ENCODE peak calls at places on chromosomes 12 and 14, in ten cellular contexts. U is ovary, T is AG10803, P is GM23338, G is heart right ventricle, Q is AG04450, I is osteocyte, C is Calu3, A is mesothelial cell of epicardium, E is nephron progenitor cell. B is an unnamed sample.

GRCh38 chr12:48995061-48995879 is 3.9 kb downstream of the DDN start:
- DNase-seq in U (peak), T (peak), P (peak), G (peak), Q (peak), I (peak), C (peak), A (peak), E (peak), B (peak)

GRCh38 chr14:30385925-30386324 is 173.0 kb upstream of the G2E3 start:
- DNase-seq in U (no peak), T (no peak), P (no peak), G (no peak), Q (no peak), I (no peak), C (no peak), A (no peak), E (no peak), B (no peak)

GRCh38 chr12:106976013-106976658 is 10.8 kb downstream of the MTERF2 start:
- DNase-seq in U (no peak), T (peak), P (no peak), G (no peak), Q (no peak), I (no peak), C (no peak), A (no peak), E (no peak), B (peak)

GRCh38 chr14:100336618-100337530 is 13.7 kb downstream of the SLC25A47 start:
- DNase-seq in U (peak), T (no peak), P (no peak), G (no peak), Q (no peak), I (no peak), C (no peak), A (peak), E (no peak), B (no peak)

GRCh38 chr12:6630696-6631095 is 5.1 kb downstream of the LPAR5 start:
- DNase-seq in U (no peak), T (no peak), P (no peak), G (no peak), Q (no peak), I (no peak), C (no peak), A (no peak), E (no peak), B (no peak)

GRCh38 chr12:98823012-98823411 is 177.9 kb downstream of the APAF1 start:
- DNase-seq in U (no peak), T (no peak), P (no peak), G (no peak), Q (no peak), I (no peak), C (no peak), A (no peak), E (no peak), B (no peak)

GRCh38 chr14:75277000-75277795 is 1.4 kb upstream of the FOS start:
- DNase-seq in U (peak), T (peak), P (peak), G (peak), Q (no peak), I (peak), C (peak), A (peak), E (peak), B (peak)

GRCh38 chr12:95848575-95849388 is 10.0 kb upstream of the SNRPF start:
- DNase-seq in U (no peak), T (peak), P (peak), G (no peak), Q (no peak), I (no peak), C (peak), A (no peak), E (no peak), B (peak)

GRCh38 chr14:99863059-99863458 is 69.8 kb downstream of the EML1 start:
- DNase-seq in U (no peak), T (no peak), P (no peak), G (no peak), Q (no peak), I (no peak), C (no peak), A (no peak), E (no peak), B (no peak)

GRCh38 chr14:54976316-54976715 is 50.6 kb downstream of the WDHD1 start:
- DNase-seq in U (no peak), T (peak), P (no peak), G (no peak), Q (peak), I (no peak), C (no peak), A (no peak), E (no peak), B (peak)

GRCh38 chr14:88791629-88792571 is 853 bp downstream of the EML5 start:
- DNase-seq in U (peak), T (no peak), P (peak), G (peak), Q (no peak), I (no peak), C (peak), A (peak), E (peak), B (no peak)

GRCh38 chr14:58752280-58752679 is 114.5 kb downstream of the DACT1 start:
- DNase-seq in U (no peak), T (no peak), P (no peak), G (no peak), Q (no peak), I (no peak), C (no peak), A (no peak), E (no peak), B (no peak)

GRCh38 chr12:4153343-4153892 is 120.1 kb upstream of the CCND2 start:
- DNase-seq in U (no peak), T (no peak), P (no peak), G (no peak), Q (no peak), I (peak), C (no peak), A (no peak), E (no peak), B (no peak)

GRCh38 chr12:40104461-40105264 is 1.2 kb downstream of the SLC2A13 start:
- DNase-seq in U (no peak), T (no peak), P (peak), G (no peak), Q (no peak), I (no peak), C (no peak), A (no peak), E (no peak), B (peak)

GRCh38 chr12:121839106-121839992 is 19.3 kb downstream of the HPD start:
- DNase-seq in U (peak), T (peak), P (peak), G (peak), Q (peak), I (peak), C (peak), A (peak), E (peak), B (peak)

GRCh38 chr12:39660101-39660500 is 40.5 kb upstream of the ABCD2 start:
- DNase-seq in U (no peak), T (no peak), P (peak), G (no peak), Q (no peak), I (no peak), C (no peak), A (no peak), E (no peak), B (no peak)

GRCh38 chr14:104404922-104405321 is 174.6 kb upstream of the C14orf180 start:
- DNase-seq in U (peak), T (no peak), P (no peak), G (no peak), Q (no peak), I (no peak), C (no peak), A (no peak), E (no peak), B (no peak)

GRCh38 chr12:112456029-112456428 is 37.3 kb downstream of the PTPN11 start:
- DNase-seq in U (no peak), T (no peak), P (no peak), G (no peak), Q (no peak), I (no peak), C (no peak), A (no peak), E (no peak), B (no peak)

GRCh38 chr12:67772276-67773169 is 124.0 kb downstream of the DYRK2 start:
- DNase-seq in U (no peak), T (peak), P (peak), G (no peak), Q (peak), I (no peak), C (no peak), A (peak), E (peak), B (peak)

GRCh38 chr12:53659609-53660008 is 16.3 kb downstream of the ATP5MC2 start:
- DNase-seq in U (no peak), T (peak), P (no peak), G (no peak), Q (no peak), I (no peak), C (no peak), A (no peak), E (no peak), B (no peak)

GRCh38 chr12:31876568-31877424 is 82.4 kb upstream of the RESF1 start:
- DNase-seq in U (no peak), T (no peak), P (no peak), G (no peak), Q (no peak), I (no peak), C (no peak), A (no peak), E (no peak), B (no peak)

GRCh38 chr14:68199465-68200145 is 380.0 kb downstream of the RAD51B start:
- DNase-seq in U (peak), T (no peak), P (peak), G (peak), Q (no peak), I (no peak), C (no peak), A (peak), E (peak), B (no peak)

GRCh38 chr12:124939428-124940142 is 25.1 kb upstream of the UBC start:
- DNase-seq in U (peak), T (peak), P (peak), G (peak), Q (peak), I (peak), C (peak), A (peak), E (peak), B (peak)

GRCh38 chr14:61482348-61483206 is 161.2 kb downstream of the PRKCH start:
- DNase-seq in U (no peak), T (no peak), P (no peak), G (no peak), Q (no peak), I (no peak), C (no peak), A (no peak), E (no peak), B (no peak)

GRCh38 chr12:116717466-116718457 is 20.1 kb downstream of the SPRING1 start:
- DNase-seq in U (peak), T (peak), P (no peak), G (peak), Q (no peak), I (no peak), C (no peak), A (no peak), E (peak), B (no peak)

GRCh38 chr12:114163766-114164165 is 197.6 kb upstream of the RBM19 start:
- DNase-seq in U (no peak), T (peak), P (no peak), G (no peak), Q (peak), I (no peak), C (no peak), A (no peak), E (no peak), B (peak)

GRCh38 chr14:100784523-100785337 is 41.2 kb upstream of the MEG3 start:
- DNase-seq in U (no peak), T (no peak), P (no peak), G (no peak), Q (no peak), I (no peak), C (no peak), A (no peak), E (no peak), B (no peak)

GRCh38 chr12:40016960-40017359 is 88.9 kb downstream of the SLC2A13 start:
- DNase-seq in U (no peak), T (no peak), P (no peak), G (no peak), Q (peak), I (no peak), C (peak), A (no peak), E (no peak), B (no peak)

GRCh38 chr14:31457665-31458659 is 656 bp upstream of the DTD2 start:
- DNase-seq in U (no peak), T (no peak), P (no peak), G (no peak), Q (no peak), I (no peak), C (no peak), A (no peak), E (no peak), B (no peak)

DNA sequence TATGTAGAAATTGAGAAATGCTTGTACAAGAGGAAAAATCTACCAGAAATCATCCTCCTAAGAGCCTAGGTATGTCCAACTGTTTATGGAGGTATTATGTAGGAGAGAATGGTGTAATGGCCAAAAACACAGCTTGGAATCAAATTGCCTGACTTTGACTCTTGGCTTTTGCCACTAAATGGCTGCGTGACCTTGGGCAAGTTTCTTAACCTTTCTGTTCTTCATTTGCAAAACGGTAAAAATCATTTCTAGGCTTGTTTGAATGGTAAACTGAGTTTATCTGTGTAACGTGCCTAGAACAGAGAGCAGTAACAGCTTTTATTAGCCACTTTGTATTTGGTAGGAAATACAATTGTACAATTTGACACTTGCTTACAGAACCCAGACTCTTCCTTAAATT is 4.9 kb upstream of the GRIP1 start:
- DNase-seq in U (no peak), T (no peak), P (no peak), G (no peak), Q (no peak), I (no peak), C (no peak), A (no peak), E (no peak), B (no peak)
- TF ChIP-seq CTCF in U (no peak), T (no peak), P (no peak), G (no peak), Q (no peak), I (no peak), C (no peak), A (no peak), E (no peak), B (no peak)

DNA sequence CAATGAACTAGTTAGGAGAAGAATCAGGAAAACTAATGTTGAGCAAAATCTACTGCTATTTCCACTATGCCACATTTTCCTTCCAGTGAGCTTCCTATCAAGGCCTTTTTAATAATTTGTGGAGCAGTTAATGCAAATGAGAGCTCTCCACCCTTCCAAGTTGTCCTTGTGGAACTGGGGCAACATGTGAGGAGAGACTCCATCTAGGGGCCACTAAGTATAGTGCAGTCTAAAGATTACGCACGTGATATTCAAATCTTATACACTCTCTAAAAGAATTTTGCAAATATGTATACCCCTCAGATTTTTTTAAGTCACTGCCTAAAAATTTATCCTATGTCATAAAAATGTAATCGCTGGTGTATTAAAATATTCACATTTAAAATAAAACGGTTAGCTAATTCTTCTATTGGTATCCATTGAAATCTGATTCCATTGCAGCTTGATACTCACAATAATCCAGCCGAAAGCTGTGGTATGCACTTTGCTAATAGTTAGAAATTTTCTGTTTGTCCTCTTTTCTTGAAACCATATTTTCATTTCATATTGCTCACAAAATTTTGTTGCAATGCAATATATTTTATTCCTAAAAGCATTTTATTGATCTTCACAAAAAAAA is 100.1 kb downstream of the PAH start:
- DNase-seq in U (no peak), T (peak), P (peak), G (no peak), Q (no peak), I (no peak), C (peak), A (no peak), E (peak), B (peak)
- TF ChIP-seq CTCF in U (peak), T (peak), P (peak), G (peak), Q (peak), I (peak), C (peak), A (peak), E (peak), B (peak)

GRCh38 chr12:93242154-93242958 is 135.4 kb upstream of the NUDT4 start:
- DNase-seq in U (no peak), T (no peak), P (no peak), G (no peak), Q (no peak), I (no peak), C (no peak), A (no peak), E (no peak), B (no peak)
- TF ChIP-seq CTCF in U (no peak), T (no peak), P (peak), G (no peak), Q (peak), I (no peak), C (no peak), A (peak), E (no peak), B (no peak)

DNA sequence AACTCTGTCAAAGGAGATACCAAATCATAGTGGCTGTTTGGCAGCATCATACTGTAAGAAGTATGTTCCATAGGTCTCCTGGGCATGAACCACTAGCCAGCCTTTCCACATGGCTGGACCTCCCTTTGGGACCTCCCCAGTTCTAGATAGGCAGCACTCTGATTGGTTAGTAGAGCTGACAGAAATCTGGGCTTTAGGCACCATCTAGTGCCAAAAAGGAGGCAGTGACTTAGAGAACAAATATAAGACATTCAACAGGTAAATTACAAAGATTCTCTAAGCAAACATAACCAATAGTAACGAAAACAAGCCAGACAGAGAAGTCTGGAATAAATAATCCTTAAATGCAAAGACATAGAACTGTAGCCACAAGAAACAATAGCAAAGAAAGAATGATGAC is 148.0 kb upstream of the PDE3A start:
- DNase-seq in U (no peak), T (peak), P (peak), G (no peak), Q (no peak), I (no peak), C (peak), A (no peak), E (no peak), B (peak)
- TF ChIP-seq CTCF in U (no peak), T (peak), P (peak), G (peak), Q (peak), I (peak), C (no peak), A (no peak), E (no peak), B (peak)

DNA sequence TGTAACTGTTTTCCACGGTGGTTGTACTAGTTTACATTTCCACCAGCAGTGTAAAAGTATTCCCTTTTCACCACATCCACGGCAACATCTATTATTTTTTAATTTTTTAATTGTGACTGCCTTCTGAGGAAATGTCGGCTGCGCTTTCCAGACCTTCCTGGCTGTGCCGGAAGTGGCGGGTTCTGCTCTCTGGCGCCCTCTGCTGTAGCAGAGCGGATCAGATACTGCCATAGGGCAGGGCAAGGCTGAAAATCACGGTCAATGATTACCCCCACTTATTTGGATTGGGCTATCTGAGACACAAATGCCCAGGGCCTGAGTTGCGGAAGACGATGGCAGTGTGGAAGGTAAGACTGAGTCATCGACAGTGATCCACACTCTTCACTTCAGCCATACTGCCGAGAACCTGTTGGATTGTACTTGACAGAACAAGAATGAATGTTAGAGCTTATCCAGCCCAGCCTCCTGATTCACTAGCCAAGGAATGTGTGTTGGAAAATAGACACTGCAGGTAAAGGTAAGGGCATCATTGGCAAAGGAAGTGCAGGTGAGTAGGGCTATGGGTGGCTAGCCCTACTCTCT is 124.2 kb downstream of the NTF3 start:
- DNase-seq in U (no peak), T (no peak), P (peak), G (no peak), Q (no peak), I (no peak), C (peak), A (no peak), E (peak), B (no peak)
- TF ChIP-seq CTCF in U (no peak), T (peak), P (peak), G (no peak), Q (peak), I (peak), C (peak), A (no peak), E (no peak), B (no peak)

GRCh38 chr14:96564389-96564788 is 62.2 kb downstream of the PAPOLA start:
- DNase-seq in U (no peak), T (no peak), P (no peak), G (no peak), Q (no peak), I (no peak), C (no peak), A (no peak), E (no peak), B (no peak)
- TF ChIP-seq CTCF in U (no peak), T (peak), P (no peak), G (no peak), Q (peak), I (peak), C (no peak), A (no peak), E (no peak), B (no peak)

GRCh38 chr12:569803-570236 is 93.4 kb downstream of the NINJ2 start:
- DNase-seq in U (peak), T (peak), P (peak), G (peak), Q (peak), I (peak), C (peak), A (peak), E (peak), B (peak)
- TF ChIP-seq CTCF in U (peak), T (peak), P (peak), G (peak), Q (peak), I (peak), C (peak), A (peak), E (peak), B (peak)

GRCh38 chr14:23054000-23054811 is 3.1 kb downstream of the CDH24 start:
- DNase-seq in U (no peak), T (no peak), P (peak), G (no peak), Q (no peak), I (no peak), C (no peak), A (no peak), E (peak), B (no peak)
- TF ChIP-seq CTCF in U (no peak), T (peak), P (peak), G (no peak), Q (no peak), I (peak), C (no peak), A (no peak), E (peak), B (no peak)

B was measured in MCF 10A.